ENCODE peak calls at places on chromosomes 5 and 9, in five cellular contexts. One of them, this sample, is unnamed.

GRCh38 chr5:103487253-103487652 is 75.3 kb downstream of the NUDT12 start:
- DNase-seq in neuronal stem cell: no peak
- DNase-seq in trophoblast cell: no peak
- DNase-seq in H9: no peak
- DNase-seq in mesenchymal stem cell: peak; percentile 96
- DNase-seq in this sample: peak; percentile 12

GRCh38 chr5:42641321-42642005 is 115.2 kb upstream of the CCDC152 start:
- DNase-seq in neuronal stem cell: no peak
- DNase-seq in trophoblast cell: peak; percentile 75
- DNase-seq in H9: no peak
- DNase-seq in mesenchymal stem cell: no peak
- DNase-seq in this sample: no peak

GRCh38 chr5:180804129-180804601 is 1.6 kb upstream of the MGAT1 start:
- DNase-seq in neuronal stem cell: no peak
- DNase-seq in trophoblast cell: no peak
- DNase-seq in H9: no peak
- DNase-seq in mesenchymal stem cell: no peak
- DNase-seq in this sample: no peak

GRCh38 chr5:151738125-151738848 is 20.1 kb downstream of the ATOX1 start:
- DNase-seq in neuronal stem cell: no peak
- DNase-seq in trophoblast cell: peak; percentile 29
- DNase-seq in H9: no peak
- DNase-seq in mesenchymal stem cell: no peak
- DNase-seq in this sample: no peak

GRCh38 chr9:126690431-126691051 is 76.8 kb downstream of the LMX1B start:
- DNase-seq in neuronal stem cell: no peak
- DNase-seq in trophoblast cell: peak; percentile 65
- DNase-seq in H9: peak; percentile 83
- DNase-seq in mesenchymal stem cell: peak; percentile 7
- DNase-seq in this sample: no peak

GRCh38 chr9:69809304-69809863 is 11.2 kb upstream of the CFAP95 start:
- DNase-seq in neuronal stem cell: no peak
- DNase-seq in trophoblast cell: no peak
- DNase-seq in H9: peak; percentile 52
- DNase-seq in mesenchymal stem cell: peak; percentile 16
- DNase-seq in this sample: peak; percentile 21

GRCh38 chr5:132465095-132465707 is 25.4 kb downstream of the IRF1 start:
- DNase-seq in neuronal stem cell: no peak
- DNase-seq in trophoblast cell: no peak
- DNase-seq in H9: no peak
- DNase-seq in mesenchymal stem cell: peak; percentile 47
- DNase-seq in this sample: no peak

GRCh38 chr9:15430920-15431844 is 8.5 kb downstream of the SNAPC3 start:
- DNase-seq in neuronal stem cell: no peak
- DNase-seq in trophoblast cell: no peak
- DNase-seq in H9: no peak
- DNase-seq in mesenchymal stem cell: peak; percentile 13
- DNase-seq in this sample: no peak

GRCh38 chr5:120808135-120808534 is 344.0 kb downstream of the PRR16 start:
- DNase-seq in neuronal stem cell: no peak
- DNase-seq in trophoblast cell: no peak
- DNase-seq in H9: no peak
- DNase-seq in mesenchymal stem cell: no peak
- DNase-seq in this sample: peak; percentile 39

GRCh38 chr9:112479221-112479620 is 7.4 kb upstream of the KIAA1958 start:
- DNase-seq in neuronal stem cell: no peak
- DNase-seq in trophoblast cell: no peak
- DNase-seq in H9: no peak
- DNase-seq in mesenchymal stem cell: no peak
- DNase-seq in this sample: no peak

GRCh38 chr5:139904566-139905400 is 109.2 kb downstream of the PSD2 start:
- DNase-seq in neuronal stem cell: peak; percentile 35
- DNase-seq in trophoblast cell: no peak
- DNase-seq in H9: peak; percentile 84
- DNase-seq in mesenchymal stem cell: no peak
- DNase-seq in this sample: no peak

GRCh38 chr9:91751922-91752321 is 198.1 kb downstream of the ROR2 start:
- DNase-seq in neuronal stem cell: no peak
- DNase-seq in trophoblast cell: no peak
- DNase-seq in H9: no peak
- DNase-seq in mesenchymal stem cell: peak; percentile 41
- DNase-seq in this sample: peak; percentile 81

GRCh38 chr9:130670644-130671043 is 6.2 kb downstream of the PRDM12 start:
- DNase-seq in neuronal stem cell: no peak
- DNase-seq in trophoblast cell: no peak
- DNase-seq in H9: no peak
- DNase-seq in mesenchymal stem cell: no peak
- DNase-seq in this sample: peak; percentile 13

GRCh38 chr5:66356011-66356565 is 212.0 kb downstream of the SREK1 start:
- DNase-seq in neuronal stem cell: no peak
- DNase-seq in trophoblast cell: peak; percentile 69
- DNase-seq in H9: no peak
- DNase-seq in mesenchymal stem cell: no peak
- DNase-seq in this sample: peak; percentile 1

GRCh38 chr9:123851851-123852250 is 78.1 kb downstream of the DENND1A start:
- DNase-seq in neuronal stem cell: no peak
- DNase-seq in trophoblast cell: no peak
- DNase-seq in H9: peak; percentile 61
- DNase-seq in mesenchymal stem cell: no peak
- DNase-seq in this sample: no peak

GRCh38 chr5:154437281-154437965 is 8.4 kb upstream of the SAP30L start:
- DNase-seq in neuronal stem cell: no peak
- DNase-seq in trophoblast cell: no peak
- DNase-seq in H9: no peak
- DNase-seq in mesenchymal stem cell: no peak
- DNase-seq in this sample: no peak

GRCh38 chr5:149583394-149583793 is 2.1 kb downstream of the ARHGEF37 start:
- DNase-seq in neuronal stem cell: no peak
- DNase-seq in trophoblast cell: no peak
- DNase-seq in H9: no peak
- DNase-seq in mesenchymal stem cell: no peak
- DNase-seq in this sample: no peak

GRCh38 chr5:78320461-78320860 is 26.0 kb upstream of the AP3B1 start:
- DNase-seq in neuronal stem cell: no peak
- DNase-seq in trophoblast cell: peak; percentile 44
- DNase-seq in H9: no peak
- DNase-seq in mesenchymal stem cell: peak; percentile 29
- DNase-seq in this sample: peak; percentile 69

GRCh38 chr5:60550311-60550710 is 149.7 kb downstream of the DEPDC1B start:
- DNase-seq in neuronal stem cell: no peak
- DNase-seq in trophoblast cell: no peak
- DNase-seq in H9: no peak
- DNase-seq in mesenchymal stem cell: no peak
- DNase-seq in this sample: no peak

GRCh38 chr9:83521017-83521810 is 17.0 kb downstream of the FRMD3 start:
- DNase-seq in neuronal stem cell: no peak
- DNase-seq in trophoblast cell: no peak
- DNase-seq in H9: no peak
- DNase-seq in mesenchymal stem cell: no peak
- DNase-seq in this sample: no peak

GRCh38 chr5:169549453-169549852 is 34.1 kb upstream of the SPDL1 start:
- DNase-seq in neuronal stem cell: no peak
- DNase-seq in trophoblast cell: no peak
- DNase-seq in H9: no peak
- DNase-seq in mesenchymal stem cell: no peak
- DNase-seq in this sample: no peak

GRCh38 chr9:88077071-88077617 is 61.1 kb downstream of the SPATA31C2 start:
- DNase-seq in neuronal stem cell: no peak
- DNase-seq in trophoblast cell: no peak
- DNase-seq in H9: no peak
- DNase-seq in mesenchymal stem cell: peak; percentile 5
- DNase-seq in this sample: no peak
- H3K4ac ChIP-seq in neuronal stem cell: no peak overlapping the region
- H3K4ac ChIP-seq in trophoblast cell: peak overlapping the region; percentile 8
- H3K4ac ChIP-seq in H9: no peak overlapping the region
- H3K4ac ChIP-seq in mesenchymal stem cell: peak overlapping the region; percentile 61
- H3K4ac ChIP-seq in this sample: no peak overlapping the region

GRCh38 chr5:174692982-174693422 is 31.4 kb upstream of the MSX2 start:
- DNase-seq in neuronal stem cell: peak; percentile 67
- DNase-seq in trophoblast cell: no peak
- DNase-seq in H9: peak; percentile 71
- DNase-seq in mesenchymal stem cell: no peak
- DNase-seq in this sample: no peak
- H2AFZ ChIP-seq in neuronal stem cell: peak overlapping the region; percentile 65
- H2AFZ ChIP-seq in trophoblast cell: no peak overlapping the region
- H2AFZ ChIP-seq in H9: no peak overlapping the region
- H2AFZ ChIP-seq in mesenchymal stem cell: no peak overlapping the region
- H2AFZ ChIP-seq in this sample: no peak overlapping the region

GRCh38 chr9:137674307-137675305 is 55.8 kb downstream of the EHMT1 start:
- DNase-seq in neuronal stem cell: no peak
- DNase-seq in trophoblast cell: no peak
- DNase-seq in H9: no peak
- DNase-seq in mesenchymal stem cell: no peak
- DNase-seq in this sample: no peak
- H3K4me2 ChIP-seq in neuronal stem cell: no peak overlapping the region
- H3K4me2 ChIP-seq in trophoblast cell: no peak overlapping the region
- H3K4me2 ChIP-seq in H9: no peak overlapping the region
- H3K4me2 ChIP-seq in mesenchymal stem cell: no peak overlapping the region
- H3K4me2 ChIP-seq in this sample: no peak overlapping the region

GRCh38 chr9:98219364-98219716 is 26.9 kb upstream of the CORO2A start:
- DNase-seq in neuronal stem cell: no peak
- DNase-seq in trophoblast cell: no peak
- DNase-seq in H9: no peak
- DNase-seq in mesenchymal stem cell: no peak
- DNase-seq in this sample: no peak

GRCh38 chr9:98220911-98221310 is 28.5 kb upstream of the CORO2A start:
- DNase-seq in neuronal stem cell: no peak
- DNase-seq in trophoblast cell: no peak
- DNase-seq in H9: no peak
- DNase-seq in mesenchymal stem cell: no peak
- DNase-seq in this sample: no peak

GRCh38 chr9:98217255-98217654 is 24.8 kb upstream of the CORO2A start:
- DNase-seq in neuronal stem cell: no peak
- DNase-seq in trophoblast cell: no peak
- DNase-seq in H9: no peak
- DNase-seq in mesenchymal stem cell: no peak
- DNase-seq in this sample: no peak

GRCh38 chr9:98218562-98219363 is 26.3 kb upstream of the CORO2A start:
- DNase-seq in neuronal stem cell: no peak
- DNase-seq in trophoblast cell: peak; percentile 20
- DNase-seq in H9: peak; percentile 76
- DNase-seq in mesenchymal stem cell: no peak
- DNase-seq in this sample: peak; percentile 27

GRCh38 chr9:98219794-98220370 is 27.4 kb upstream of the CORO2A start:
- DNase-seq in neuronal stem cell: no peak
- DNase-seq in trophoblast cell: no peak
- DNase-seq in H9: no peak
- DNase-seq in mesenchymal stem cell: no peak
- DNase-seq in this sample: no peak
- H3K4ac ChIP-seq in neuronal stem cell: no peak overlapping the region
- H3K4ac ChIP-seq in trophoblast cell: no peak overlapping the region
- H3K4ac ChIP-seq in H9: peak overlapping the region; percentile 19
- H3K4ac ChIP-seq in mesenchymal stem cell: no peak overlapping the region
- H3K4ac ChIP-seq in this sample: peak overlapping the region; percentile 100